ENCODE peak calls at places on chromosomes 3 and 15, in ten cellular contexts. U, S, V, H, G, D, P, L, F and I are unnamed samples.

GRCh38 chr15:79329186-79329611 is 18.3 kb downstream of the TMED3 start:
- DNase-seq in U (no peak), S (no peak), V (no peak), H (no peak), G (no peak), D (no peak), P (peak), L (no peak), F (no peak), I (no peak)

GRCh38 chr15:71329041-71329440 is 213.8 kb downstream of the THSD4 start:
- DNase-seq in U (no peak), S (no peak), V (no peak), H (no peak), G (no peak), D (no peak), P (no peak), L (no peak), F (no peak), I (no peak)

GRCh38 chr15:42060797-42061196 is 33.6 kb downstream of the PLA2G4D start:
- DNase-seq in U (no peak), S (no peak), V (no peak), H (no peak), G (no peak), D (no peak), P (no peak), L (no peak), F (no peak), I (no peak)

GRCh38 chr3:141109761-141110160 is 58.6 kb downstream of the SPSB4 start:
- DNase-seq in U (no peak), S (no peak), V (no peak), H (no peak), G (peak), D (no peak), P (no peak), L (peak), F (no peak), I (no peak)

GRCh38 chr3:46845860-46846623 is 17.2 kb downstream of the MYL3 start:
- DNase-seq in U (peak), S (peak), V (peak), H (peak), G (peak), D (peak), P (peak), L (peak), F (peak), I (peak)

GRCh38 chr15:61818801-61819200 is 241.4 kb downstream of the VPS13C start:
- DNase-seq in U (no peak), S (no peak), V (no peak), H (no peak), G (no peak), D (no peak), P (no peak), L (no peak), F (no peak), I (no peak)

GRCh38 chr3:169171739-169172138 is 491.8 kb downstream of the MECOM start:
- DNase-seq in U (no peak), S (no peak), V (no peak), H (no peak), G (no peak), D (no peak), P (no peak), L (no peak), F (no peak), I (no peak)

GRCh38 chr3:102471001-102471400 is 36.2 kb downstream of the ZPLD1 start:
- DNase-seq in U (no peak), S (no peak), V (no peak), H (no peak), G (no peak), D (no peak), P (no peak), L (peak), F (no peak), I (no peak)

GRCh38 chr3:13092621-13093339 is 19.6 kb upstream of the IQSEC1 start:
- DNase-seq in U (no peak), S (peak), V (no peak), H (no peak), G (no peak), D (no peak), P (no peak), L (no peak), F (no peak), I (no peak)

GRCh38 chr3:188153949-188154757 is at the start of gene LPP:
- DNase-seq in U (peak), S (peak), V (peak), H (peak), G (peak), D (no peak), P (peak), L (peak), F (peak), I (no peak)

GRCh38 chr3:134483195-134483890 is 2.4 kb downstream of the ANAPC13 start:
- DNase-seq in U (no peak), S (no peak), V (no peak), H (no peak), G (no peak), D (no peak), P (no peak), L (no peak), F (no peak), I (no peak)

GRCh38 chr15:87121357-87121756 is 1041.7 kb downstream of the AGBL1 start:
- DNase-seq in U (no peak), S (no peak), V (no peak), H (no peak), G (no peak), D (no peak), P (no peak), L (no peak), F (no peak), I (no peak)

GRCh38 chr3:73321286-73321685 is 259.8 kb downstream of the EBLN2 start:
- DNase-seq in U (no peak), S (no peak), V (no peak), H (no peak), G (no peak), D (no peak), P (no peak), L (no peak), F (no peak), I (no peak)

GRCh38 chr3:110815008-110815583 is 256.5 kb upstream of the NECTIN3 start:
- DNase-seq in U (no peak), S (no peak), V (no peak), H (no peak), G (no peak), D (no peak), P (peak), L (no peak), F (no peak), I (no peak)

GRCh38 chr15:38112406-38112805 is 140.2 kb upstream of the SPRED1 start:
- DNase-seq in U (no peak), S (no peak), V (no peak), H (no peak), G (no peak), D (no peak), P (no peak), L (no peak), F (no peak), I (no peak)

GRCh38 chr3:122294365-122294764 is 30.7 kb upstream of the CSTA start:
- DNase-seq in U (no peak), S (no peak), V (no peak), H (no peak), G (no peak), D (no peak), P (no peak), L (no peak), F (no peak), I (no peak)

GRCh38 chr3:173993299-173993698 is 595.8 kb downstream of the NLGN1 start:
- DNase-seq in U (no peak), S (no peak), V (no peak), H (no peak), G (no peak), D (no peak), P (peak), L (no peak), F (no peak), I (no peak)